ENCODE peak calls at places on chromosomes 6 and 20, in nine cellular contexts. Z is H9; G is IMR-90; B is caudate nucleus; I is tibial artery; D is CD4-positive, alpha-beta T cell; S is lower lobe of right lung; U is hepatocyte; X is lung. M is an unnamed sample.

GRCh38 chr20:52219441-52219840 is 27.9 kb upstream of the ZFP64 start:
- DNase-seq in U (no peak), X (no peak), Z (peak; percentile 36), B (no peak), S (no peak), I (no peak), D (no peak), G (peak; percentile 2), M (no peak)

GRCh38 chr6:117448732-117449131 is 23.0 kb upstream of the ROS1 start:
- DNase-seq in S (no peak), B (no peak), G (peak; percentile 94), Z (no peak), U (peak; percentile 32), X (no peak), D (no peak), I (no peak), M (peak; percentile 73)

GRCh38 chr20:11426938-11427337 is 490.8 kb upstream of the BTBD3 start:
- DNase-seq in U (no peak), Z (no peak), X (no peak), G (no peak), B (no peak), I (no peak), S (no peak), D (no peak), M (no peak)

GRCh38 chr6:157767071-157767750 is 55.8 kb upstream of the SNX9 start:
- DNase-seq in I (no peak), U (no peak), D (no peak), S (no peak), Z (no peak), B (no peak), G (no peak), X (no peak), M (no peak)

GRCh38 chr6:159908940-159909339 is 18.2 kb downstream of the MAS1 start:
- DNase-seq in B (no peak), D (no peak), X (no peak), Z (no peak), S (no peak), G (no peak), I (no peak), U (peak; percentile 18), M (no peak)

GRCh38 chr6:102660288-102660687 is 1266.8 kb downstream of the GRIK2 start:
- DNase-seq in B (no peak), S (peak; percentile 20), X (no peak), D (no peak), I (no peak), G (no peak), U (peak; percentile 5), Z (no peak), M (no peak)

GRCh38 chr6:42369568-42369967 is 82.2 kb downstream of the TRERF1 start:
- DNase-seq in B (no peak), D (no peak), G (no peak), I (no peak), U (no peak), X (no peak), Z (no peak), S (no peak), M (no peak)

GRCh38 chr20:25277051-25277801 is 29.3 kb downstream of the PYGB start:
- DNase-seq in X (no peak), I (peak; percentile 51), Z (no peak), S (peak; percentile 37), D (no peak), U (no peak), G (no peak), B (no peak), M (no peak)

GRCh38 chr6:70414813-70415212 is 1.5 kb downstream of the FAM135A start:
- DNase-seq in Z (no peak), G (no peak), S (no peak), I (no peak), U (no peak), B (no peak), D (no peak), X (no peak), M (no peak)

GRCh38 chr6:34610819-34611477 is 54.8 kb upstream of the SPDEF start:
- DNase-seq in I (no peak), G (peak; percentile 95), S (no peak), Z (no peak), B (no peak), D (no peak), X (no peak), U (peak; percentile 40), M (peak; percentile 52)

GRCh38 chr6:114096553-114097172 is 125.7 kb upstream of the HDAC2 start:
- DNase-seq in B (no peak), Z (no peak), D (no peak), I (no peak), X (no peak), S (no peak), G (peak; percentile 28), U (peak; percentile 77), M (no peak)

DNA sequence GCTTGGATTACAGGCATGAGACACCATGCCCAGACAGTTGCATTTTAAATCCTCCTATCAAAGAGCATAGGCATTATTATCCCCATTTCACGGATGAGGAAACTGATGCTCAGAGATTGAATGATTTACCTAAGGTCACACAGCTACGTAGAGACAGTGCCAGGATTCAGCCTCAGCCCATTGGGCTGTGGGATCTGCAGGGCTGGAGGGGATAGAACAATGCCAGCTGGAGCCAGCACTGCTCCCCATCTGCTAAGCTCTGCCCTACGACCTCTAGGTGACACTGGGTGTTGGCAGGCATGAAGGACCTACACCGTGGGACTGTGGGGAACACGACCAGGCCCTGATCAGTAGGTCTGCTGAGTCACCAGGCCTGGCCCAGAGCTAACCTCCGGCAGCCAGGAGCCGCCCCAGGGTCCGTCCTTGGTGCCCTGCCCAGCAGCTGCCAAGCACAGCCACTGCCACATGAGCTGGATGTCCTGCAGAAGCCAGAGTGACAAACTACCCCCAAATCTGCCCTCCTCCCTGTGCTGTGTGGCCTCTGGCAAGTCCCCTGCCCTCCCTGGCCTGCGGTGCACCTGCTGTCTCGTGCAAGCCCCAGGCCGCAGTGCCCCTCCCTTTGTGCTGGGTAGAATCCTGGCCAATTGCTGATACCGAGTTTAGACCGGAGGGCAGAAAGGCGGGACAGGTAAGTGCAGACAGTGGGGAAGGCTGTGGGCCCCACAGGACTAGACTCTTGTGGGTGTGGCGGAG is 47.6 kb upstream of the PTGIS start:
- DNase-seq in I (peak; percentile 80), Z (no peak), D (no peak), U (no peak), S (no peak), G (no peak), X (no peak), B (no peak), M (no peak)
- H3K27ac ChIP-seq in I (peak overlapping the region; percentile 28), Z (no peak overlapping the region), D (no peak overlapping the region), U (no peak overlapping the region), S (no peak overlapping the region), G (no peak overlapping the region), X (no peak overlapping the region), B (no peak overlapping the region), M (no peak overlapping the region)

DNA sequence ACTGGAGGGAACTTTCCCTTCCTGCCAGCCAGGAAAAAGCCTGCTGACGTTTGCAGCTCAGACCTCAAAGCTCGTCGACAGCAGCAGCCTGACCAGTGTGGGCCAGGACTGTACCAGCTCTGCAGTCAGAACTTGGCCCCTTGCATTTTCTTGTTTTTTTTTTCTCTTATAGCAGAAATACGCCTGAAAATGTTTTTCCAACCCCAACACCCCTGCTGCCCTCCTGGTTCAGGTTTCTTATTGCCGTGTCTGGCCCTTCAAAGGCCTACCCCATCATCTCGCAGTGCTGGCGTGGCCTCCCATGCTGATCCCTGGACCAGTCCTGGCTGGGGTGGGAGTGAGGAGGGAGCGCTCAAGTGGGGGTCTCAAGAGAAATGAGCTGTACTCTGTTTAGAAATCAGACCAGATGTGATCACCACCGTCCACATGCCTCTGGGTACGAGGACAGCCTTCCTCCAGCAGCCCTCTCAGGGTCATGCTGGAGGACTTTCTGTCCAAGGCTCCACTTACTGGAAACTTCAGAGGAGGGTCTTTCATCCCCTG is 169.0 kb downstream of the FOXC1 start:
- DNase-seq in Z (no peak), D (no peak), I (peak; percentile 85), S (no peak), G (no peak), X (no peak), B (no peak), U (no peak), M (no peak)
- H3K27ac ChIP-seq in Z (no peak overlapping the region), D (no peak overlapping the region), I (peak overlapping the region; percentile 72), S (no peak overlapping the region), G (no peak overlapping the region), X (no peak overlapping the region), B (no peak overlapping the region), U (no peak overlapping the region), M (no peak overlapping the region)

GRCh38 chr6:130681028-130681427 is 146.2 kb upstream of the SMLR1 start:
- DNase-seq in D (no peak), U (no peak), X (no peak), B (no peak), G (peak; percentile 65), I (no peak), S (no peak), Z (no peak), M (no peak)
- H3K27ac ChIP-seq in D (no peak overlapping the region), U (no peak overlapping the region), X (no peak overlapping the region), B (no peak overlapping the region), G (no peak overlapping the region), I (peak overlapping the region; percentile 75), S (peak overlapping the region; percentile 47), Z (no peak overlapping the region), M (no peak overlapping the region)

GRCh38 chr6:51466427-51466826 is 621.0 kb downstream of the PKHD1 start:
- DNase-seq in Z (no peak), I (no peak), U (no peak), D (no peak), B (no peak), X (no peak), S (no peak), G (no peak), M (no peak)

GRCh38 chr6:51464956-51465355 is 622.5 kb downstream of the PKHD1 start:
- DNase-seq in X (no peak), S (no peak), U (no peak), Z (no peak), I (no peak), B (no peak), D (no peak), G (no peak), M (no peak)

GRCh38 chr6:51459958-51460357 is 627.5 kb downstream of the PKHD1 start:
- DNase-seq in I (no peak), X (no peak), D (no peak), B (no peak), S (no peak), U (no peak), G (no peak), Z (no peak), M (no peak)

GRCh38 chr6:51467231-51467952 is 620.0 kb downstream of the PKHD1 start:
- DNase-seq in I (no peak), B (no peak), S (no peak), D (no peak), G (no peak), U (no peak), Z (no peak), X (no peak), M (no peak)

DNA sequence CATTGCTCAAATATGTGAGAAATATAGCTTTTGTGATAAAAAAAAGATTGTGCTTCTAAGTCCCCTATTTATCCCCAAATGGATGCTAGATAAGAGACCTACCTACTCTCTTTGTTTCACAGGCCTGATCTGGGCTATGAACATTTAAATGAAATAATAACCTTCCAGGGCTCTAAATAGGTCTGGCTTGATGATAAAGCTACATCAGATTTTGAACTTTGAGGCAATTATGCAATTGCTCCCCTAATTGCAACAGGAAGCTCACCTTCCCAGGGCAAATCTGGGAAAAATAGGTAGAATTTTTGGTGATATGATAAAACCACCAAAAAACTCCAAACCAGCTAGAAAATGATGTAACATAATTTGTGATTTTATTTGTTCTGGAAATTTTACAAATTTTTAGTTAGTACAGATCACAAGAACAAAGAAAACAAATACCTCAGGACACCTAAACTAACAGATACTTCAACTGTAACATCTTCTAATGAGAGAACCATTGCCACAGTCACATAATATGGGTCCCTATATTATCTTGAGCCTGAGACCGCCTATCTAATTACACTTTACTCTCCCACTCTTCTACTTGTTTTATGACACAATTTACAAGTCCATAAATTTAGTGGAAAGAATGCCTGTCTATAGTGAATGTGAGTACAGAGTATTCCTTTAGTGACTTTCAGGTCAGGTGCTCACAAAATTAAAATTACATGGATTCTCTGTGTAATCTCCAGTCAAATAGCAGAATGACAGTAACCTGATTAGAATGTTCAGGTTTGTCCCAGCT is 624.3 kb downstream of the PKHD1 start:
- DNase-seq in D (no peak), Z (no peak), B (no peak), U (no peak), I (no peak), G (no peak), X (no peak), S (no peak), M (no peak)
- H3K27ac ChIP-seq in D (no peak overlapping the region), Z (no peak overlapping the region), B (no peak overlapping the region), U (no peak overlapping the region), I (no peak overlapping the region), G (no peak overlapping the region), X (no peak overlapping the region), S (no peak overlapping the region), M (no peak overlapping the region)

M was measured in epithelial cell of prostate.